ENCODE peak calls at places on chromosomes 11 and 22, in nine cellular contexts. M is coronary artery, U is tibial artery, T is ovary, B is bronchial epithelial cell, O is epithelial cell of proximal tubule, J is Panc1, L is cardiac muscle cell, C is vagina. S is an unnamed sample.

GRCh38 chr11:128970598-128971190 is 28.0 kb upstream of the TP53AIP1 start:
- DNase-seq in M (no peak), U (no peak), T (no peak), B (no peak), O (no peak), J (no peak), L (no peak), C (no peak), S (no peak)

GRCh38 chr11:1837171-1838076 is 1.4 kb upstream of the TNNI2 start:
- DNase-seq in M (no peak), U (no peak), T (peak; percentile 81), B (peak; percentile 23), O (no peak), J (no peak), L (peak; percentile 74), C (no peak), S (peak; percentile 86)

GRCh38 chr11:13970986-13971385 is 8.5 kb downstream of the SPON1 start:
- DNase-seq in M (no peak), U (no peak), T (no peak), B (peak; percentile 37), O (no peak), J (no peak), L (no peak), C (no peak), S (peak; percentile 69)

GRCh38 chr11:34972892-34973291 is 56.5 kb downstream of the PDHX start:
- DNase-seq in M (no peak), U (no peak), T (no peak), B (no peak), O (no peak), J (no peak), L (peak; percentile 25), C (no peak), S (no peak)

GRCh38 chr22:29030016-29030617 is 31.5 kb downstream of the C22orf31 start:
- DNase-seq in M (no peak), U (no peak), T (no peak), B (peak; percentile 42), O (no peak), J (no peak), L (peak; percentile 36), C (no peak), S (no peak)

GRCh38 chr22:35479359-35479758 is 61.3 kb upstream of the RASD2 start:
- DNase-seq in M (no peak), U (no peak), T (no peak), B (no peak), O (no peak), J (no peak), L (no peak), C (no peak), S (no peak)

GRCh38 chr11:129861702-129862107 is 33.7 kb downstream of the NFRKB start:
- DNase-seq in M (peak; percentile 64), U (no peak), T (peak; percentile 55), B (peak; percentile 98), O (peak; percentile 88), J (peak; percentile 83), L (peak; percentile 94), C (no peak), S (no peak)

GRCh38 chr11:126521196-126521595 is 165.7 kb downstream of the ST3GAL4 start:
- DNase-seq in M (no peak), U (no peak), T (no peak), B (no peak), O (no peak), J (no peak), L (no peak), C (no peak), S (no peak)

GRCh38 chr11:102427068-102427467 is 25.5 kb downstream of the TMEM123 start:
- DNase-seq in M (no peak), U (no peak), T (no peak), B (no peak), O (no peak), J (no peak), L (no peak), C (no peak), S (no peak)

GRCh38 chr11:44742470-44742869 is 15.7 kb downstream of the TSPAN18 start:
- DNase-seq in M (no peak), U (no peak), T (no peak), B (no peak), O (no peak), J (no peak), L (no peak), C (no peak), S (no peak)

GRCh38 chr11:118996926-118997626 is 862 bp upstream of the CENATAC start:
- DNase-seq in M (no peak), U (no peak), T (no peak), B (no peak), O (no peak), J (no peak), L (peak; percentile 29), C (no peak), S (no peak)

GRCh38 chr11:59102259-59102765 is 4.7 kb upstream of the FAM111B start:
- DNase-seq in M (no peak), U (peak; percentile 36), T (no peak), B (peak; percentile 31), O (no peak), J (peak; percentile 36), L (peak; percentile 46), C (no peak), S (peak; percentile 71)

GRCh38 chr22:37633693-37634504 is 5.6 kb upstream of the SH3BP1 start:
- DNase-seq in M (peak; percentile 88), U (peak; percentile 84), T (peak; percentile 94), B (no peak), O (no peak), J (no peak), L (peak; percentile 96), C (peak; percentile 96), S (peak; percentile 97)
- TF ChIP-seq CTCF in M (no peak), U (no peak), T (peak; percentile 41), B (no peak), O (peak; percentile 16), J (no peak), L (peak; percentile 13), C (peak; percentile 4), S (peak; percentile 2)

DNA sequence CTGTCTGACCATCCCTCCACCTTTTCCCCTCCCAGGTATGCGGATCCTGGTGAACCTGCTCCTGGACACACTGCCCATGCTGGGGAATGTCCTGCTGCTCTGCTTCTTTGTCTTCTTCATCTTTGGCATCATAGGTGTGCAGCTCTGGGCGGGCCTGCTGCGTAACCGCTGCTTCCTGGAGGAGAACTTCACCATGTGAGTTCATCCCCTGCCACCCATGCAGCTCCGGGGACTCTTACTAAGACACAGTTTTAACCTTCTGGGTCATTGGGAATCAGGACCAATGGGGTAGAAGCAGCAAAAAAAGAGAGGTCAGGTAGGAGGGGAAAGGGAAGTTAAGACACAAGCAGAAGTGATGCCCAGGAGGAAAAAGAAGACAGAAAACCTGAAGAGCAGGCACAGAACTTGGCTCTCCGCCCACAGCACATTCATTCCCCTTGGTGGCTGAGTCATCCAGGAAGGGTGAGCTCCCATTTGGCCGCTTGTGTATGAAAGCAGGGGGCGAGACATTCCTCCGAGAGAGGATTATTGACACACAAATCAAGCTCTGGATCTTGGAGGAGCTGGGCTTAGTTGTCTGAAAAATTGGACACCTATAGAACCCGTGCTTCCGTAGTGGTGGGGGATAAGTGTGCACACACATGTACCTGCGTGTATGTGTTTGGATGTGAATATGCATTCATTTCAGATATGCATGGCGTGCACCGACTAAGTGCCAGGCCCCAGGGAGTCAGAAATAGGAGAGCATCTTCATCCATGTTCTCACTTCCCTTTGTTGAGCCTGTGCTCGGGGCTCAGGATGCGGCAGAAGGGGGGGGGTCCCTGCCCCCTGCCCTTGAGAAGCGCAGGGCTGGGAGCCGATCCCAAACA is 64.2 kb downstream of the CACNA1I start:
- DNase-seq in M (no peak), U (no peak), T (no peak), B (peak; percentile 92), O (peak; percentile 56), J (no peak), L (peak; percentile 86), C (no peak), S (no peak)
- H3K4me3 ChIP-seq in M (no peak overlapping the region), U (no peak overlapping the region), T (no peak overlapping the region), B (no peak overlapping the region), O (no peak overlapping the region), J (no peak overlapping the region), L (no peak overlapping the region), C (no peak overlapping the region), S (no peak overlapping the region)

GRCh38 chr11:19458231-19458630 is 217.5 kb upstream of the E2F8 start:
- DNase-seq in M (no peak), U (no peak), T (no peak), B (no peak), O (no peak), J (no peak), L (peak; percentile 49), C (no peak), S (no peak)
- TF ChIP-seq CTCF in M (no peak), U (no peak), T (no peak), B (no peak), O (no peak), J (no peak), L (no peak), C (no peak), S (no peak)

GRCh38 chr11:70067036-70067435 is 11.1 kb upstream of the ANO1 start:
- DNase-seq in M (no peak), U (no peak), T (no peak), B (no peak), O (no peak), J (no peak), L (no peak), C (no peak), S (no peak)

GRCh38 chr11:70068345-70068744 is 9.8 kb upstream of the ANO1 start:
- DNase-seq in M (peak; percentile 33), U (no peak), T (no peak), B (no peak), O (no peak), J (no peak), L (no peak), C (peak; percentile 74), S (no peak)

GRCh38 chr11:70066628-70067027 is 11.5 kb upstream of the ANO1 start:
- DNase-seq in M (peak; percentile 70), U (no peak), T (no peak), B (no peak), O (no peak), J (no peak), L (no peak), C (peak; percentile 56), S (no peak)

GRCh38 chr11:70068950-70069349 is 9.2 kb upstream of the ANO1 start:
- DNase-seq in M (peak; percentile 65), U (no peak), T (no peak), B (no peak), O (no peak), J (no peak), L (no peak), C (peak; percentile 54), S (no peak)

DNA sequence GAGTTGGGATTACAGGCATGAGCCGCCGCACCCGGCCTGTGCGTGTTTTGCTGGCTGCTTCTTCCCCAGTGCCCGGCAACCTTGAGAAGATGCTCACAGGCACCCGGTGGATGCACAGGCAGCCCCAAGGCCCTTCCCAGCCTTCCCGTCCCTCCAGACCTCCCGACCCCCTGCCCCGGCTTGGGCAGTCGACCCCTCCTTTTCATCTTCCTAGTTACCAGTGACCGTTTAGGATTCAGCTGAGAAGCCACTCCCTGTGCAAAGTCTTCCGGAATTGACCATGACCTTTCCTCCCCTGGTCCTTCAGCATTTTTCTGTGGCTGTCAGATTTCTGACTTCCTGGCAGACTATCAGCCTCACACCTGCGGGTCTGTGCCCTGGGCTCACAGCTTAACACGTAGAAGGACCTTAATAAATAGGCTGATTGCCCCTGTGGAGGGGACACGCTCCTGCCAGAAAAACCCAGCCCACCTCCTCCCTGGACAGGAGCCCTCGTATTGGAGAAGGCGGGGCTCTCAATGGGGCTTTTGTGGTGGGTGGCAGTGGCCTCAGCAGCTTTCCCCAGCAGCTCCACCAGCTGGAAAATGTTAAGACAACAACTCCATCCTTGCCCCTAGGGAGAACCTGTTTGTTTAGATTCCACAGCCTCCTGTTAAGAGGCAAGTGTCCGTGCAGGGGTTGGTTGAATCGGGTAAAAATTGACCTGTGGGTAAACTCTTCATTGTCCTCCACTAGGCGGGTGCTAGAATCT is 10.4 kb upstream of the ANO1 start:
- DNase-seq in M (peak; percentile 64), U (no peak), T (no peak), B (peak; percentile 43), O (no peak), J (no peak), L (no peak), C (peak; percentile 75), S (no peak)
- H3K4me3 ChIP-seq in M (no peak overlapping the region), U (no peak overlapping the region), T (no peak overlapping the region), B (no peak overlapping the region), O (no peak overlapping the region), J (no peak overlapping the region), L (no peak overlapping the region), C (no peak overlapping the region), S (no peak overlapping the region)

S was measured in kidney.